ENCODE peak calls at places on chromosome 5, in ten cellular contexts. L is esophagus squamous epithelium, Z is left ventricle myocardium inferior, Q is GM23248, K is SJSA1, O is upper lobe of right lung, D is astrocyte, F is cardiac muscle cell, H is colonic mucosa, X is fibroblast of lung. E is an unnamed sample.

GRCh38 chr5:162377895-162378294 is 310.3 kb downstream of the GABRG2 start:
- DNase-seq in L (no peak), Z (no peak), Q (no peak), K (no peak), O (no peak), D (no peak), F (no peak), H (no peak), X (no peak), E (no peak)

GRCh38 chr5:135019314-135019713 is 14.7 kb downstream of the PITX1 start:
- DNase-seq in L (no peak), Z (no peak), Q (no peak), K (no peak), O (peak; percentile 53), D (no peak), F (no peak), H (no peak), X (no peak), E (no peak)

GRCh38 chr5:52428977-52429474 is 358.7 kb upstream of the ITGA1 start:
- DNase-seq in L (no peak), Z (no peak), Q (no peak), K (no peak), O (no peak), D (no peak), F (no peak), H (no peak), X (no peak), E (no peak)

GRCh38 chr5:123487298-123487697 is 24.7 kb upstream of the CSNK1G3 start:
- DNase-seq in L (no peak), Z (no peak), Q (peak; percentile 82), K (no peak), O (no peak), D (peak; percentile 31), F (peak; percentile 49), H (no peak), X (peak; percentile 43), E (no peak)

GRCh38 chr5:9149988-9150387 is 395.9 kb downstream of the SEMA5A start:
- DNase-seq in L (no peak), Z (no peak), Q (peak; percentile 72), K (no peak), O (no peak), D (peak; percentile 90), F (no peak), H (no peak), X (peak; percentile 92), E (no peak)

GRCh38 chr5:119341452-119342349 is 14.1 kb upstream of the TNFAIP8 start:
- DNase-seq in L (no peak), Z (no peak), Q (no peak), K (no peak), O (no peak), D (no peak), F (no peak), H (no peak), X (no peak), E (no peak)

GRCh38 chr5:123036391-123037103 is at the start of gene PPIC:
- DNase-seq in L (no peak), Z (peak; percentile 90), Q (peak; percentile 88), K (peak; percentile 98), O (peak; percentile 96), D (peak; percentile 69), F (peak; percentile 88), H (peak; percentile 93), X (peak; percentile 80), E (no peak)

GRCh38 chr5:105752801-105753200 is 1917.9 kb downstream of the EFNA5 start:
- DNase-seq in L (no peak), Z (no peak), Q (no peak), K (no peak), O (no peak), D (peak; percentile 1), F (no peak), H (no peak), X (peak; percentile 28), E (no peak)

GRCh38 chr5:139884144-139884543 is 88.5 kb downstream of the PSD2 start:
- DNase-seq in L (no peak), Z (peak; percentile 53), Q (no peak), K (no peak), O (no peak), D (no peak), F (no peak), H (no peak), X (no peak), E (no peak)

GRCh38 chr5:62486672-62487071 is 74.1 kb downstream of the IPO11 start:
- DNase-seq in L (no peak), Z (no peak), Q (no peak), K (no peak), O (no peak), D (no peak), F (no peak), H (no peak), X (no peak), E (no peak)

GRCh38 chr5:74332654-74333053 is 307.9 kb downstream of the ENC1 start:
- DNase-seq in L (no peak), Z (no peak), Q (no peak), K (no peak), O (no peak), D (no peak), F (no peak), H (no peak), X (no peak), E (no peak)

GRCh38 chr5:137141779-137142178 is 357.3 kb downstream of the SPOCK1 start:
- DNase-seq in L (no peak), Z (no peak), Q (peak; percentile 61), K (no peak), O (no peak), D (no peak), F (peak; percentile 55), H (no peak), X (no peak), E (no peak)

GRCh38 chr5:170226138-170226435 is 6.7 kb upstream of the C5orf58 start:
- DNase-seq in L (no peak), Z (no peak), Q (no peak), K (no peak), O (no peak), D (no peak), F (no peak), H (no peak), X (no peak), E (no peak)

GRCh38 chr5:167152561-167152960 is 1138.9 kb upstream of the WWC1 start:
- DNase-seq in L (no peak), Z (no peak), Q (no peak), K (no peak), O (no peak), D (no peak), F (no peak), H (no peak), X (no peak), E (no peak)

GRCh38 chr5:61332891-61333350 is 863 bp downstream of the ZSWIM6 start:
- DNase-seq in L (peak; percentile 18), Z (peak; percentile 47), Q (peak; percentile 91), K (peak; percentile 55), O (peak; percentile 84), D (peak; percentile 53), F (peak; percentile 77), H (peak; percentile 54), X (peak; percentile 73), E (no peak)

GRCh38 chr5:177491429-177491945 is 5.9 kb downstream of the PDLIM7 start:
- DNase-seq in L (no peak), Z (no peak), Q (peak; percentile 57), K (no peak), O (no peak), D (no peak), F (peak; percentile 61), H (no peak), X (peak; percentile 53), E (no peak)

DNA sequence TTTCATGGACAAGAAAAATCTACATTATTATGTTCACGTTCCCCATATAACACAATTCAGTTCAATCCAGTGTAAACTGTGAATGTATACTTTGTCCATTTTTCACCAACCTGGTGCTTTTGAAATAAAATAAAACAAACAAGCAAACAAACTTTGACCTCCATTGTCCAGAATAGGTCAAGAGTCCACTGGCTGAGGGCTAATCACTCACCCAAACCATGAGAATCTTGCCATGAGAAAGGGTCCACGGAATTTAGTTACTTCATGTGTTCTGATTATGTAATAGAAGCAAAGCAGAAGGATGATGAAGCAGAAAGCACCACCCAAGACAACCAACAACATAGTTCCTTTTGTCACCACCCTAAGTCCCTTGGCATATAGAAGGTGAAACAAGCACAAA is 28.7 kb downstream of the DIAPH1 start:
- DNase-seq in L (no peak), Z (no peak), Q (no peak), K (no peak), O (no peak), D (no peak), F (no peak), H (no peak), X (no peak), E (no peak)
- H3K4me1 ChIP-seq in L (peaks cover 10% of the 10 kb centered on the region), Z (peaks cover 7% of the 10 kb centered on the region), Q (no peaks in the 10 kb centered on the region), K (no peaks in the 10 kb centered on the region), O (peaks cover 6% of the 10 kb centered on the region), D (no peaks in the 10 kb centered on the region), F (no peaks in the 10 kb centered on the region), H (no peaks in the 10 kb centered on the region), X (no peaks in the 10 kb centered on the region), E (no peaks in the 10 kb centered on the region)

DNA sequence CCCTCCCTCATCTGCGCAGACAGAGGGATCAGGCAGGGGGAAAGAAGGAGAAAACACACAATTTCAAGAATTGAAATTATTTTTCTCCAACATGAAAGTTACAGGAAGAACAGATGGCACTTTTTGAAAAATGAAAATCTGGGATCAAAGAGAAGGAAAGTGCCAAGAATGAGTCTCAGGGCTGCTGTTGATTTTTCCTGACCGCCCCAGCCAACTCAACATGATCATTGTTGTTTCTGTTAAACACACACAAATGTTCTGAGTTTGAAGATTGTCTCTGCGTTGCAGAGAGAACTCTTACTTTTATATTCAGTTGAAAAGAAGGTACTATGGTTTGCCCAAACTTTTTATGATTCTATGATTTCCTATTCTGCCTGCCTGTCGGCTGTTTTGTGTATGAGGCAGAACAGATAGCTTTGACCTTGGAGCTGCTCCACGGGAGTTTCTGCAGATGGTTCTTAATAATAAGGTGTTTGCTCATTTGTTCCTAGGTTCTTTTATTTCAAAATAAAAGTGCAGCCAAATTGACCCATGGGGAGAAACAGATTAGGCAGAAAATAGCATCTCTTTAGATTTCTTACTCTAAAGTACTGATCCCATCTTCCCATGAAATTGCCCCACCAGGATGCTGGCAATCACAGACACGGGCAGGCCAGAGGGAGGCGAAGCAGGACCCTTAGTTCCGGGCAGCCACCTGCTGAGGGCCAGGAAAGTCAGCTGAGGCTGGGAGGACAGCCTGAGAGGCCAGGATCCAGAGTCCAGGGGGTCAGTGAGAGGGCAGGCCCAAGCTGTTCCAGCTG is 145.0 kb downstream of the CMYA5 start:
- DNase-seq in L (no peak), Z (no peak), Q (no peak), K (no peak), O (no peak), D (no peak), F (no peak), H (no peak), X (no peak), E (no peak)
- H3K4me1 ChIP-seq in L (no peaks in the 10 kb centered on the region), Z (peaks cover 39% of the 10 kb centered on the region), Q (peaks cover 14% of the 10 kb centered on the region), K (no peaks in the 10 kb centered on the region), O (no peaks in the 10 kb centered on the region), D (no peaks in the 10 kb centered on the region), F (peaks cover 16% of the 10 kb centered on the region), H (no peaks in the 10 kb centered on the region), X (no peaks in the 10 kb centered on the region), E (no peaks in the 10 kb centered on the region)

GRCh38 chr5:173329370-173330150 is 1.3 kb upstream of the STC2 start:
- DNase-seq in L (no peak), Z (no peak), Q (peak; percentile 59), K (no peak), O (no peak), D (no peak), F (no peak), H (no peak), X (no peak), E (no peak)
- H3K4me1 ChIP-seq in L (peaks cover 56% of the 10 kb centered on the region), Z (peaks cover 62% of the 10 kb centered on the region), Q (peaks cover 29% of the 10 kb centered on the region), K (peaks cover 51% of the 10 kb centered on the region), O (peaks cover 35% of the 10 kb centered on the region), D (peaks cover 41% of the 10 kb centered on the region), F (peaks cover 26% of the 10 kb centered on the region), H (peaks cover 3% of the 10 kb centered on the region), X (peaks cover 20% of the 10 kb centered on the region), E (peaks cover 4% of the 10 kb centered on the region)

GRCh38 chr5:150612905-150613670 is 27.4 kb upstream of the SYNPO start:
- DNase-seq in L (no peak), Z (no peak), Q (no peak), K (no peak), O (no peak), D (peak; percentile 49), F (peak; percentile 38), H (peak; percentile 70), X (peak; percentile 61), E (no peak)
- H3K4me1 ChIP-seq in L (peaks cover 87% of the 10 kb centered on the region), Z (peaks cover 96% of the 10 kb centered on the region), Q (peaks cover 13% of the 10 kb centered on the region), K (peaks cover 6% of the 10 kb centered on the region), O (peaks cover 58% of the 10 kb centered on the region), D (peaks cover 25% of the 10 kb centered on the region), F (peaks cover 34% of the 10 kb centered on the region), H (peaks cover 29% of the 10 kb centered on the region), X (peaks cover 6% of the 10 kb centered on the region), E (peaks cover 3% of the 10 kb centered on the region)

E was measured in iPS DF 6.9.